ENCODE peak calls at places on chromosomes 12 and 14, in seven cellular contexts. B is osteoblast, M is Karpas-422, I is H1, F is GM12865, H is cardiac muscle cell, S is astrocyte of the cerebellum. R is an unnamed sample.

GRCh38 chr12:132413931-132414588 is 75.9 kb upstream of the FBRSL1 start:
- DNase-seq in F (no peak), S (no peak), I (peak; percentile 85), M (peak; percentile 56), B (no peak), H (no peak), R (no peak)

GRCh38 chr12:24899503-24900098 is 49.3 kb downstream of the BCAT1 start:
- DNase-seq in F (no peak), I (no peak), M (no peak), S (no peak), B (no peak), H (no peak), R (no peak)

GRCh38 chr14:68214431-68214830 is 394.9 kb downstream of the RAD51B start:
- DNase-seq in S (no peak), I (no peak), M (no peak), F (no peak), B (no peak), H (no peak), R (no peak)

GRCh38 chr14:80669416-80669815 is 272.1 kb downstream of the CEP128 start:
- DNase-seq in I (no peak), H (no peak), B (no peak), S (no peak), F (no peak), M (no peak), R (no peak)

GRCh38 chr12:50174971-50175715 is 8.0 kb upstream of the CERS5 start:
- DNase-seq in I (no peak), B (peak; percentile 89), H (peak; percentile 88), S (peak; percentile 87), M (peak; percentile 84), F (peak; percentile 60), R (peak; percentile 35)

GRCh38 chr12:67925551-67925950 is 63.7 kb upstream of the IFNG-AS1 start:
- DNase-seq in M (no peak), H (no peak), S (no peak), I (no peak), B (no peak), F (no peak), R (no peak)

GRCh38 chr12:3882896-3883564 is 9.8 kb upstream of the PARP11 start:
- DNase-seq in H (peak; percentile 32), B (peak; percentile 50), I (no peak), F (peak; percentile 19), M (peak; percentile 66), S (no peak), R (no peak)

GRCh38 chr12:25308761-25309160 is 58.0 kb upstream of the KRAS start:
- DNase-seq in F (no peak), I (no peak), M (no peak), H (no peak), S (no peak), B (peak; percentile 66), R (no peak)

GRCh38 chr14:23663127-23663526 is 27.0 kb downstream of the DHRS2 start:
- DNase-seq in I (no peak), S (no peak), B (no peak), F (no peak), M (no peak), H (no peak), R (no peak)

GRCh38 chr14:81296263-81296923 is 75.6 kb upstream of the GTF2A1 start:
- DNase-seq in M (no peak), H (peak; percentile 27), B (no peak), S (no peak), F (no peak), I (no peak), R (no peak)

GRCh38 chr14:71289536-71289935 is 382.3 kb downstream of the PCNX1 start:
- DNase-seq in H (no peak), I (no peak), F (peak; percentile 92), M (no peak), S (no peak), B (no peak), R (no peak)

GRCh38 chr14:104866451-104867370 is 1.6 kb downstream of the CEP170B start:
- DNase-seq in F (no peak), B (peak; percentile 73), M (no peak), I (no peak), S (no peak), H (no peak), R (no peak)

GRCh38 chr14:91931478-91932088 is 15.9 kb downstream of the FBLN5 start:
- DNase-seq in S (no peak), F (no peak), I (no peak), M (no peak), H (no peak), B (peak; percentile 71), R (no peak)

GRCh38 chr12:124389537-124390441 is 94.9 kb downstream of the RFLNA start:
- DNase-seq in F (no peak), S (no peak), H (no peak), B (peak; percentile 92), I (peak; percentile 62), M (no peak), R (no peak)

GRCh38 chr12:49553512-49554088 is 14.3 kb downstream of the MCRS1 start:
- DNase-seq in B (peak; percentile 71), I (no peak), H (no peak), M (peak; percentile 86), F (peak; percentile 48), S (peak; percentile 4), R (no peak)

GRCh38 chr14:104116544-104117340 is 21.6 kb upstream of the KIF26A start:
- DNase-seq in I (peak; percentile 59), F (no peak), B (peak; percentile 83), H (no peak), M (no peak), S (no peak), R (no peak)

GRCh38 chr14:104103061-104104005 is 17.8 kb downstream of the ASPG start:
- DNase-seq in B (peak; percentile 58), M (no peak), H (no peak), I (no peak), F (no peak), S (no peak), R (no peak)

GRCh38 chr14:99318091-99318958 is 46.3 kb upstream of the BCL11B start:
- DNase-seq in H (no peak), F (no peak), B (no peak), I (peak; percentile 46), S (no peak), M (no peak), R (no peak)

GRCh38 chr12:128076188-128076587 is 190.8 kb upstream of the TMEM132C start:
- DNase-seq in S (peak; percentile 37), F (no peak), H (no peak), M (no peak), B (peak; percentile 79), I (no peak), R (no peak)

GRCh38 chr14:105255021-105255507 is 6.7 kb downstream of the BTBD6 start:
- DNase-seq in B (peak; percentile 90), I (no peak), M (no peak), H (peak; percentile 14), F (no peak), S (no peak), R (no peak)

GRCh38 chr14:89367449-89368120 is 49.4 kb downstream of the FOXN3 start:
- DNase-seq in M (no peak), H (no peak), F (no peak), S (no peak), I (no peak), B (no peak), R (no peak)

GRCh38 chr12:112466011-112466422 is 47.3 kb downstream of the PTPN11 start:
- DNase-seq in S (no peak), F (no peak), H (no peak), I (no peak), M (no peak), B (no peak), R (no peak)

GRCh38 chr12:121858318-121858661 is 369 bp downstream of the HPD start:
- DNase-seq in M (no peak), H (no peak), F (no peak), S (no peak), B (no peak), I (no peak), R (no peak)

GRCh38 chr12:85653731-85654455 is 182.3 kb downstream of the RASSF9 start:
- DNase-seq in I (no peak), B (no peak), M (no peak), H (no peak), S (no peak), F (no peak), R (no peak)
- H3K4me3 ChIP-seq in I (no peak overlapping the region), B (no peak overlapping the region), M (no peak overlapping the region), H (no peak overlapping the region), S (no peak overlapping the region), F (no peak overlapping the region), R (no peak overlapping the region)

DNA sequence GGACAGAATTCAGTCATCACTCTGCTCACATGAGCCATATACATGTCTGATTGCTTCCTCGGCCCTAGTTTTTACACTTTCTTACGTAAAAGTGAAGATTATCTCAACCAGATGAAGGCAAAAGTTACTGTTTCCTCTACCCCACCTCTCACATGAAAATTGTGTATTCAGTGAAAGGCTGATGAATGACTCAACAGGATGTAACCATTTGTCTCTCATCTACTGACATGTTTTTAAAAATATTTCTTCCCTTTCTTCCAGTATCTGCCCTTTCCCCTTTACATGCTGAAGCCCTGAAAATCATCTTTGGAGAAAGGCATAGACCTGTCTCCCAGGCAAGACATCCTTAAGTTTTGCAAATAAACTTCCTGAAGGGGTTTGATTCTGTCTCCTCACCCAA is 890.0 kb downstream of the GALC start:
- DNase-seq in M (peak; percentile 52), S (no peak), I (no peak), F (no peak), H (peak; percentile 2), B (no peak), R (no peak)
- H3K4me3 ChIP-seq in M (no peak overlapping the region), S (no peak overlapping the region), I (no peak overlapping the region), F (no peak overlapping the region), H (no peak overlapping the region), B (no peak overlapping the region), R (no peak overlapping the region)

DNA sequence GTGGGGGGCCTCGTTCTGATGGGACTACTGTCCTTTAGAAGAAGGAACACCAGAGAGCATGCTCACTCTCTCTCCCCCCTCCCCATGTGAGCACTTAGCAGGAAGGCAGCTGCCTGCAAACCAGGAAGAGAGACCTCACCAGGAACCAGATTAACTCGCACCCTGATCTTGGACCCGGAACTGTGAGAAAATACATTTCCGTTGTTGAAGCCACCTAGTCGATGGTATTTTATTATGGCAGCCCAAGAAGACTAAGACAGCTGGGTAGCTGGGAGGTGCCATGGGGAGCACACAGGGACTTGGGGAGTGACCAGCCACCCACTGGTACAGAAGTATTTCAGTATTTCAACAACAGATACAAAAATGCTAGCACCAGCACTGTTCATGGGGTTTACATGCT is 59.0 kb downstream of the VCPKMT start:
- DNase-seq in I (no peak), F (no peak), B (no peak), S (no peak), H (no peak), M (no peak), R (no peak)
- H3K4me3 ChIP-seq in I (no peak overlapping the region), F (no peak overlapping the region), B (no peak overlapping the region), S (no peak overlapping the region), H (no peak overlapping the region), M (no peak overlapping the region), R (no peak overlapping the region)

GRCh38 chr14:49017451-49017850 is 568.7 kb downstream of the RPS29 start:
- DNase-seq in S (no peak), H (no peak), B (no peak), M (no peak), F (no peak), I (no peak), R (no peak)

DNA sequence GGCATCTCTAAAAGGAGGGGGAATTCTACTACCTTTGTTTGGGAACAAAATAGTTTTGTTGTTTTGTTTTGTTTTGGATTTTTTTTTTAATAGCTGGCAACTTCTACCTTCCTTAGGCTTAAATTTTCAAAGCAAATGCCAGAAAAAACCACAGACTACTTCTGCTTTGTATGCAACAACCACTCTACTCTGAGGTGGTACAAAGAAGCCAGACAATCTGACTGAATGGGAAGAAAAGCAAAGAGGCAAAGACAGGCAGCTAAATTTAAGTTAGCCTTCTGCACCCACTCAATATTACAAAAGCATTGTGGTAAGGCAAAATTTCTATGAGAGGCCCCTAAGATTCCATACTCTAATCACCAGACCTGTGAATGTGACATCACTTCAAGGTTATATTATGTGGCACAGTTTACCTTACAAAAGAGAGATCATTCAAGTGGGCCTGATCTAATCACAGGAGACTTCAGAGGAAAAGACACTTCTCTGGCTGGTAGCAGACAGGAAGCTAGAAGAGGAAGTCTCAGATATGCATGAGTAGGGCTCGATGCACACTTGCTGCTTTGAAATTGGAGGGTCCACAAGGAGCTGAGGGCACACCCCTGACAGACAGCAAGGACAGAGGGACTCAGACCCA is 566.6 kb downstream of the RPS29 start:
- DNase-seq in I (no peak), H (no peak), S (no peak), M (peak; percentile 76), F (no peak), B (no peak), R (no peak)
- H3K4me3 ChIP-seq in I (no peak overlapping the region), H (no peak overlapping the region), S (no peak overlapping the region), M (peak overlapping the region; percentile 12), F (no peak overlapping the region), B (no peak overlapping the region), R (no peak overlapping the region)